ENCODE peak calls at places on chromosomes 11 and 22, in eight cellular contexts. C is stimulated activated naive CD8-positive, alpha-beta T cell treated with anti-CD3 and anti-CD28 coated beads, Interleukin-15, amount 100 ng/mL, for 72 hours; X is CD8-positive, alpha-beta T cell; S is HFFc6; Q is ACHN; B is AG20443; V is hippocampal formation; G is AG08395. U is an unnamed sample.

GRCh38 chr22:49295465-49295743 is 532.3 kb downstream of the BRD1 start:
- DNase-seq in B (no peak), S (no peak), C (no peak), Q (no peak), G (no peak), V (no peak), X (no peak), U (no peak)

GRCh38 chr11:100639140-100639539 is 47.9 kb upstream of the ARHGAP42 start:
- DNase-seq in X (no peak), C (no peak), B (no peak), Q (no peak), V (peak; percentile 11), G (no peak), S (peak; percentile 11), U (no peak)

GRCh38 chr11:47235163-47235562 is 13.5 kb downstream of the ACP2 start:
- DNase-seq in B (peak; percentile 0), C (no peak), S (no peak), G (no peak), Q (no peak), X (no peak), V (no peak), U (no peak)

GRCh38 chr11:115711021-115711420 is 206.8 kb upstream of the CADM1 start:
- DNase-seq in G (no peak), V (no peak), S (no peak), C (no peak), B (no peak), Q (no peak), X (no peak), U (no peak)

GRCh38 chr22:33438273-33438672 is 380.1 kb upstream of the SYN3 start:
- DNase-seq in C (no peak), X (no peak), Q (peak; percentile 78), V (no peak), S (peak; percentile 73), G (peak; percentile 84), B (peak; percentile 87), U (no peak)

GRCh38 chr11:64917663-64917995 is 620 bp upstream of the ATG2A start:
- DNase-seq in Q (no peak), G (no peak), V (no peak), B (no peak), X (no peak), S (no peak), C (no peak), U (no peak)

GRCh38 chr11:119065369-119065768 is 2.2 kb upstream of the VPS11 start:
- DNase-seq in V (no peak), B (peak; percentile 25), C (peak; percentile 40), Q (peak; percentile 39), S (peak; percentile 38), G (peak; percentile 51), X (peak; percentile 42), U (peak; percentile 43)

GRCh38 chr11:72243173-72243566 is 806 bp downstream of the PHOX2A start:
- DNase-seq in S (no peak), V (no peak), C (no peak), Q (no peak), G (no peak), X (no peak), B (no peak), U (no peak)

GRCh38 chr11:8597182-8597581 is 3.2 kb upstream of the STK33 start:
- DNase-seq in G (peak; percentile 66), X (no peak), S (peak; percentile 14), B (peak; percentile 75), C (no peak), V (no peak), Q (no peak), U (no peak)

GRCh38 chr11:78840623-78841022 is 266.0 kb upstream of the NARS2 start:
- DNase-seq in Q (no peak), G (peak; percentile 38), S (peak; percentile 41), B (peak; percentile 62), X (no peak), C (no peak), V (no peak), U (no peak)

GRCh38 chr22:20636945-20637344 is 129.5 kb downstream of the MED15 start:
- DNase-seq in B (no peak), S (no peak), C (no peak), G (no peak), X (no peak), Q (no peak), V (no peak), U (no peak)

GRCh38 chr22:43887391-43887790 is 4.4 kb downstream of the PNPLA5 start:
- DNase-seq in V (no peak), C (no peak), B (no peak), X (no peak), S (no peak), G (no peak), Q (no peak), U (no peak)

GRCh38 chr22:40463017-40463631 is 92.7 kb downstream of the SGSM3 start:
- DNase-seq in X (peak; percentile 42), G (no peak), C (peak; percentile 49), S (no peak), Q (no peak), V (no peak), B (no peak), U (peak; percentile 29)

GRCh38 chr11:95503047-95503446 is 272.0 kb upstream of the SESN3 start:
- DNase-seq in C (no peak), X (no peak), V (no peak), S (no peak), G (peak; percentile 22), B (no peak), Q (no peak), U (no peak)

GRCh38 chr11:24457985-24458384 is 38.9 kb upstream of the LUZP2 start:
- DNase-seq in V (no peak), C (no peak), X (no peak), B (no peak), G (no peak), Q (no peak), S (no peak), U (no peak)

GRCh38 chr11:66692871-66693331 is 15.2 kb upstream of the RBM4B start:
- DNase-seq in S (no peak), X (no peak), B (no peak), Q (no peak), C (no peak), V (no peak), G (no peak), U (no peak)

GRCh38 chr11:293852-294661 is 5.1 kb downstream of the PGGHG start:
- DNase-seq in V (no peak), B (no peak), C (no peak), Q (no peak), S (no peak), G (no peak), X (no peak), U (no peak)

GRCh38 chr11:112265659-112266409 is 5.2 kb upstream of the PLET1 start:
- DNase-seq in S (peak; percentile 30), Q (no peak), B (no peak), C (no peak), G (peak; percentile 31), X (no peak), V (no peak), U (no peak)

GRCh38 chr22:46894081-46894671 is 131.7 kb downstream of the TBC1D22A start:
- DNase-seq in X (no peak), V (no peak), B (peak; percentile 67), G (peak; percentile 78), S (peak; percentile 2), C (no peak), Q (no peak), U (no peak)

GRCh38 chr11:8826145-8826786 is 84.7 kb upstream of the AKIP1 start:
- DNase-seq in C (no peak), X (no peak), V (no peak), S (peak; percentile 87), B (peak; percentile 32), G (peak; percentile 35), Q (no peak), U (no peak)

GRCh38 chr11:111604392-111605009 is 2.3 kb downstream of the SIK2 start:
- DNase-seq in S (peak; percentile 14), X (no peak), G (peak; percentile 24), V (no peak), Q (peak; percentile 65), C (no peak), B (peak; percentile 21), U (no peak)

GRCh38 chr11:60987577-60988277 is 16.2 kb downstream of the CD6 start:
- DNase-seq in V (no peak), G (no peak), Q (no peak), S (no peak), C (no peak), B (no peak), X (peak; percentile 28), U (no peak)

GRCh38 chr11:119046489-119046888 is 10.5 kb downstream of the HYOU1 start:
- DNase-seq in G (no peak), C (no peak), Q (no peak), S (no peak), B (no peak), X (no peak), V (no peak), U (no peak)

GRCh38 chr11:85941380-85941973 is 86.3 kb downstream of the CCDC83 start:
- DNase-seq in S (peak; percentile 61), Q (peak; percentile 54), G (peak; percentile 73), B (peak; percentile 76), C (peak; percentile 44), V (peak; percentile 41), X (no peak), U (no peak)

GRCh38 chr11:109123811-109124787 is 297.9 kb upstream of the C11orf87 start:
- DNase-seq in B (peak; percentile 74), S (no peak), V (no peak), G (peak; percentile 53), X (no peak), Q (no peak), C (no peak), U (no peak)

GRCh38 chr11:128503231-128503991 is 83.9 kb downstream of the ETS1 start:
- DNase-seq in Q (no peak), G (peak; percentile 75), S (peak; percentile 95), C (no peak), B (peak; percentile 60), V (no peak), X (peak; percentile 52), U (no peak)

GRCh38 chr11:40179541-40179940 is 1279.9 kb downstream of the LRRC4C start:
- DNase-seq in B (no peak), G (no peak), V (no peak), X (no peak), S (no peak), Q (no peak), C (no peak), U (no peak)

GRCh38 chr11:67271548-67272284 is 5.4 kb downstream of the GRK2 start:
- DNase-seq in C (peak; percentile 74), Q (no peak), S (no peak), X (peak; percentile 52), V (no peak), B (no peak), G (no peak), U (peak; percentile 52)

GRCh38 chr11:75240381-75241035 is at the start of gene TPBGL:
- DNase-seq in V (no peak), X (peak; percentile 15), B (no peak), Q (no peak), C (no peak), S (no peak), G (no peak), U (no peak)

GRCh38 chr11:12698049-12698448 is 23.8 kb downstream of the TEAD1 start:
- DNase-seq in S (no peak), C (no peak), V (no peak), Q (no peak), G (no peak), B (no peak), X (no peak), U (no peak)

GRCh38 chr11:76621866-76622265 is 48.7 kb downstream of the LRRC32 start:
- DNase-seq in S (no peak), Q (no peak), G (peak; percentile 11), C (no peak), B (no peak), X (no peak), V (no peak), U (no peak)

GRCh38 chr11:67409261-67409666 is 5.4 kb downstream of the TBC1D10C start:
- DNase-seq in X (peak; percentile 72), Q (no peak), G (no peak), B (no peak), C (peak; percentile 78), S (no peak), V (no peak), U (peak; percentile 84)

U was measured in CD8-positive, alpha-beta memory T cell.